ENCODE peak calls at places on chromosomes 13 and 19, in seven cellular contexts. One of them, this sample, is unnamed.

GRCh38 chr13:92463134-92463533 is 763.5 kb upstream of the GPC6 start:
- DNase-seq in adipocyte: no peak
- DNase-seq in K562: no peak
- DNase-seq in IMR-90: no peak
- DNase-seq in neuronal stem cell: no peak
- DNase-seq in PC-3: no peak
- DNase-seq in endodermal cell: no peak
- DNase-seq in this sample: no peak

GRCh38 chr13:46521921-46522691 is 30.9 kb upstream of the LRCH1 start:
- DNase-seq in adipocyte: no peak
- DNase-seq in K562: no peak
- DNase-seq in IMR-90: no peak
- DNase-seq in neuronal stem cell: no peak
- DNase-seq in PC-3: no peak
- DNase-seq in endodermal cell: no peak
- DNase-seq in this sample: no peak

GRCh38 chr13:64579331-64579730 is 2650.8 kb downstream of the PCDH9 start:
- DNase-seq in adipocyte: no peak
- DNase-seq in K562: no peak
- DNase-seq in IMR-90: no peak
- DNase-seq in neuronal stem cell: no peak
- DNase-seq in PC-3: no peak
- DNase-seq in endodermal cell: no peak
- DNase-seq in this sample: no peak

GRCh38 chr19:43774103-43774939 is 6.5 kb downstream of the KCNN4 start:
- DNase-seq in adipocyte: no peak
- DNase-seq in K562: peak; percentile 96
- DNase-seq in IMR-90: peak; percentile 58
- DNase-seq in neuronal stem cell: peak; percentile 57
- DNase-seq in PC-3: no peak
- DNase-seq in endodermal cell: peak; percentile 94
- DNase-seq in this sample: peak; percentile 85

GRCh38 chr13:44437356-44438233 is 64.0 kb downstream of the SERP2 start:
- DNase-seq in adipocyte: peak; percentile 85
- DNase-seq in K562: no peak
- DNase-seq in IMR-90: peak; percentile 63
- DNase-seq in neuronal stem cell: peak; percentile 36
- DNase-seq in PC-3: peak; percentile 75
- DNase-seq in endodermal cell: peak; percentile 20
- DNase-seq in this sample: peak; percentile 47

GRCh38 chr19:55225415-55225958 is 3.1 kb downstream of the TMEM86B start:
- DNase-seq in adipocyte: no peak
- DNase-seq in K562: no peak
- DNase-seq in IMR-90: no peak
- DNase-seq in neuronal stem cell: no peak
- DNase-seq in PC-3: no peak
- DNase-seq in endodermal cell: no peak
- DNase-seq in this sample: no peak

GRCh38 chr13:33761744-33762143 is 56.2 kb upstream of the RFC3 start:
- DNase-seq in adipocyte: peak; percentile 27
- DNase-seq in K562: no peak
- DNase-seq in IMR-90: no peak
- DNase-seq in neuronal stem cell: no peak
- DNase-seq in PC-3: peak; percentile 41
- DNase-seq in endodermal cell: peak; percentile 46
- DNase-seq in this sample: peak; percentile 26

GRCh38 chr13:80753951-80754350 is 413.0 kb upstream of the SPRY2 start:
- DNase-seq in adipocyte: no peak
- DNase-seq in K562: no peak
- DNase-seq in IMR-90: no peak
- DNase-seq in neuronal stem cell: no peak
- DNase-seq in PC-3: no peak
- DNase-seq in endodermal cell: no peak
- DNase-seq in this sample: no peak

GRCh38 chr13:106151056-106151699 is 384.3 kb downstream of the EFNB2 start:
- DNase-seq in adipocyte: peak; percentile 81
- DNase-seq in K562: no peak
- DNase-seq in IMR-90: peak; percentile 84
- DNase-seq in neuronal stem cell: peak; percentile 48
- DNase-seq in PC-3: peak; percentile 93
- DNase-seq in endodermal cell: no peak
- DNase-seq in this sample: peak; percentile 63

GRCh38 chr13:107099661-107100060 is 531.7 kb upstream of the ARGLU1 start:
- DNase-seq in adipocyte: peak; percentile 69
- DNase-seq in K562: no peak
- DNase-seq in IMR-90: peak; percentile 93
- DNase-seq in neuronal stem cell: no peak
- DNase-seq in PC-3: peak; percentile 28
- DNase-seq in endodermal cell: no peak
- DNase-seq in this sample: no peak

GRCh38 chr19:15556634-15557181 is 48.4 kb downstream of the CYP4F22 start:
- DNase-seq in adipocyte: no peak
- DNase-seq in K562: no peak
- DNase-seq in IMR-90: no peak
- DNase-seq in neuronal stem cell: no peak
- DNase-seq in PC-3: no peak
- DNase-seq in endodermal cell: no peak
- DNase-seq in this sample: no peak

GRCh38 chr19:1249298-1249989 is 1.1 kb downstream of the MIDN start:
- DNase-seq in adipocyte: peak; percentile 98
- DNase-seq in K562: peak; percentile 71
- DNase-seq in IMR-90: peak; percentile 96
- DNase-seq in neuronal stem cell: peak; percentile 97
- DNase-seq in PC-3: peak; percentile 88
- DNase-seq in endodermal cell: peak; percentile 97
- DNase-seq in this sample: peak; percentile 99

GRCh38 chr19:1249990-1250298 is 1.6 kb downstream of the MIDN start:
- DNase-seq in adipocyte: no peak
- DNase-seq in K562: no peak
- DNase-seq in IMR-90: no peak
- DNase-seq in neuronal stem cell: no peak
- DNase-seq in PC-3: no peak
- DNase-seq in endodermal cell: no peak
- DNase-seq in this sample: no peak

GRCh38 chr19:1248454-1249297 is at the start of gene MIDN:
- DNase-seq in adipocyte: peak; percentile 92
- DNase-seq in K562: peak; percentile 64
- DNase-seq in IMR-90: peak; percentile 86
- DNase-seq in neuronal stem cell: no peak
- DNase-seq in PC-3: peak; percentile 78
- DNase-seq in endodermal cell: peak; percentile 95
- DNase-seq in this sample: peak; percentile 90

GRCh38 chr19:1245884-1246816 is 2.2 kb upstream of the MIDN start:
- DNase-seq in adipocyte: no peak
- DNase-seq in K562: no peak
- DNase-seq in IMR-90: no peak
- DNase-seq in neuronal stem cell: no peak
- DNase-seq in PC-3: no peak
- DNase-seq in endodermal cell: peak; percentile 68
- DNase-seq in this sample: peak; percentile 42

GRCh38 chr19:1247747-1248453 is 483 bp upstream of the MIDN start:
- DNase-seq in adipocyte: peak; percentile 75
- DNase-seq in K562: no peak
- DNase-seq in IMR-90: peak; percentile 70
- DNase-seq in neuronal stem cell: no peak
- DNase-seq in PC-3: peak; percentile 65
- DNase-seq in endodermal cell: peak; percentile 87
- DNase-seq in this sample: peak; percentile 69
- H3K9ac ChIP-seq in adipocyte: peak overlapping the region; percentile 80
- H3K9ac ChIP-seq in K562: peak overlapping the region; percentile 79
- H3K9ac ChIP-seq in IMR-90: peak overlapping the region; percentile 59
- H3K9ac ChIP-seq in neuronal stem cell: peak overlapping the region; percentile 64
- H3K9ac ChIP-seq in PC-3: peak overlapping the region; percentile 86
- H3K9ac ChIP-seq in endodermal cell: peak overlapping the region; percentile 38
- H3K9ac ChIP-seq in this sample: no peak overlapping the region

GRCh38 chr19:3605361-3605760 is 1.3 kb downstream of the TBXA2R start:
- DNase-seq in adipocyte: no peak
- DNase-seq in K562: no peak
- DNase-seq in IMR-90: no peak
- DNase-seq in neuronal stem cell: no peak
- DNase-seq in PC-3: no peak
- DNase-seq in endodermal cell: peak; percentile 29
- DNase-seq in this sample: no peak
- H3K9ac ChIP-seq in adipocyte: no peak overlapping the region
- H3K9ac ChIP-seq in K562: peak overlapping the region; percentile 80
- H3K9ac ChIP-seq in IMR-90: no peak overlapping the region
- H3K9ac ChIP-seq in neuronal stem cell: no peak overlapping the region
- H3K9ac ChIP-seq in PC-3: no peak overlapping the region
- H3K9ac ChIP-seq in endodermal cell: no peak overlapping the region
- H3K9ac ChIP-seq in this sample: no peak overlapping the region

GRCh38 chr13:77698211-77699058 is 948 bp downstream of the SLAIN1 start:
- DNase-seq in adipocyte: peak; percentile 9
- DNase-seq in K562: peak; percentile 6
- DNase-seq in IMR-90: no peak
- DNase-seq in neuronal stem cell: peak; percentile 36
- DNase-seq in PC-3: peak; percentile 24
- DNase-seq in endodermal cell: peak; percentile 84
- DNase-seq in this sample: peak; percentile 73
- H3K9ac ChIP-seq in adipocyte: no peak overlapping the region
- H3K9ac ChIP-seq in K562: no peak overlapping the region
- H3K9ac ChIP-seq in IMR-90: no peak overlapping the region
- H3K9ac ChIP-seq in neuronal stem cell: peak overlapping the region; percentile 78
- H3K9ac ChIP-seq in PC-3: no peak overlapping the region
- H3K9ac ChIP-seq in endodermal cell: peak overlapping the region; percentile 26
- H3K9ac ChIP-seq in this sample: peak overlapping the region; percentile 17

GRCh38 chr19:10726268-10726667 is 8.4 kb downstream of the DNM2 start:
- DNase-seq in adipocyte: no peak
- DNase-seq in K562: no peak
- DNase-seq in IMR-90: no peak
- DNase-seq in neuronal stem cell: no peak
- DNase-seq in PC-3: no peak
- DNase-seq in endodermal cell: no peak
- DNase-seq in this sample: no peak
- H3K9ac ChIP-seq in adipocyte: no peak overlapping the region
- H3K9ac ChIP-seq in K562: no peak overlapping the region
- H3K9ac ChIP-seq in IMR-90: no peak overlapping the region
- H3K9ac ChIP-seq in neuronal stem cell: no peak overlapping the region
- H3K9ac ChIP-seq in PC-3: no peak overlapping the region
- H3K9ac ChIP-seq in endodermal cell: no peak overlapping the region
- H3K9ac ChIP-seq in this sample: no peak overlapping the region

DNA sequence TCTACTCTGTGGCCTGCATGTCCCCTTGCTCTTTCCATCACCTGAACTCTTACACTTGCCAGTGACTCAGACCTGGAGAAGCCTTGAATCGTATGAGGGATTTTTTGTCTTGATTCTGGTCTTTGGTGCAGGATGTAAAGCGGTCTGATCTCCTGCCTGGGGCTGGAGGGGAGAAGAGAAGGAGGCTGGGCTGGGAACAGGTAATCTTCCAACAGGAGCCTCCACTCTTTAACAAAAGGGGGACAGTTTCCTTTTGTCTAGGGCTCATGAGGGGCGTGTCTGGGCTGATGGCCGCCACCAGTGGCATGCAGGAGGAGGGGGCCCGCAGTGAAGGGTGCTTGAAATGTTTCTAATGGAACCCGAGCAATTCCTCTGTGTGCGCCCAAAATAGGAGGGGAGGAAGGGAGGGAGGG is 24.7 kb downstream of the NFIX start:
- DNase-seq in adipocyte: no peak
- DNase-seq in K562: no peak
- DNase-seq in IMR-90: peak; percentile 34
- DNase-seq in neuronal stem cell: no peak
- DNase-seq in PC-3: peak; percentile 51
- DNase-seq in endodermal cell: peak; percentile 81
- DNase-seq in this sample: peak; percentile 80
- H3K9ac ChIP-seq in adipocyte: peak overlapping the region; percentile 97
- H3K9ac ChIP-seq in K562: peak overlapping the region; percentile 21
- H3K9ac ChIP-seq in IMR-90: no peak overlapping the region
- H3K9ac ChIP-seq in neuronal stem cell: no peak overlapping the region
- H3K9ac ChIP-seq in PC-3: no peak overlapping the region
- H3K9ac ChIP-seq in endodermal cell: no peak overlapping the region
- H3K9ac ChIP-seq in this sample: no peak overlapping the region

GRCh38 chr13:60922526-60923231 is 493.0 kb downstream of the PCDH20 start:
- DNase-seq in adipocyte: no peak
- DNase-seq in K562: no peak
- DNase-seq in IMR-90: no peak
- DNase-seq in neuronal stem cell: no peak
- DNase-seq in PC-3: no peak
- DNase-seq in endodermal cell: no peak
- DNase-seq in this sample: no peak
- H3K9ac ChIP-seq in adipocyte: no peak overlapping the region
- H3K9ac ChIP-seq in K562: no peak overlapping the region
- H3K9ac ChIP-seq in IMR-90: no peak overlapping the region
- H3K9ac ChIP-seq in neuronal stem cell: no peak overlapping the region
- H3K9ac ChIP-seq in PC-3: no peak overlapping the region
- H3K9ac ChIP-seq in endodermal cell: no peak overlapping the region
- H3K9ac ChIP-seq in this sample: no peak overlapping the region

GRCh38 chr19:11710313-11710712 is 28.4 kb downstream of the ZNF823 start:
- DNase-seq in adipocyte: no peak
- DNase-seq in K562: no peak
- DNase-seq in IMR-90: no peak
- DNase-seq in neuronal stem cell: no peak
- DNase-seq in PC-3: no peak
- DNase-seq in endodermal cell: no peak
- DNase-seq in this sample: no peak
- H3K9ac ChIP-seq in adipocyte: no peak overlapping the region
- H3K9ac ChIP-seq in K562: peak overlapping the region; percentile 85
- H3K9ac ChIP-seq in IMR-90: no peak overlapping the region
- H3K9ac ChIP-seq in neuronal stem cell: no peak overlapping the region
- H3K9ac ChIP-seq in PC-3: no peak overlapping the region
- H3K9ac ChIP-seq in endodermal cell: no peak overlapping the region
- H3K9ac ChIP-seq in this sample: no peak overlapping the region

GRCh38 chr19:47225746-47226425 is 5.1 kb downstream of the BBC3 start:
- DNase-seq in adipocyte: peak; percentile 97
- DNase-seq in K562: peak; percentile 92
- DNase-seq in IMR-90: peak; percentile 84
- DNase-seq in neuronal stem cell: peak; percentile 87
- DNase-seq in PC-3: peak; percentile 81
- DNase-seq in endodermal cell: peak; percentile 96
- DNase-seq in this sample: peak; percentile 96
- H3K9ac ChIP-seq in adipocyte: peak overlapping the region; percentile 90
- H3K9ac ChIP-seq in K562: peak overlapping the region; percentile 99
- H3K9ac ChIP-seq in IMR-90: peak overlapping the region; percentile 60
- H3K9ac ChIP-seq in neuronal stem cell: peak overlapping the region; percentile 97
- H3K9ac ChIP-seq in PC-3: peak overlapping the region; percentile 56
- H3K9ac ChIP-seq in endodermal cell: peak overlapping the region; percentile 62
- H3K9ac ChIP-seq in this sample: peak overlapping the region; percentile 39

DNA sequence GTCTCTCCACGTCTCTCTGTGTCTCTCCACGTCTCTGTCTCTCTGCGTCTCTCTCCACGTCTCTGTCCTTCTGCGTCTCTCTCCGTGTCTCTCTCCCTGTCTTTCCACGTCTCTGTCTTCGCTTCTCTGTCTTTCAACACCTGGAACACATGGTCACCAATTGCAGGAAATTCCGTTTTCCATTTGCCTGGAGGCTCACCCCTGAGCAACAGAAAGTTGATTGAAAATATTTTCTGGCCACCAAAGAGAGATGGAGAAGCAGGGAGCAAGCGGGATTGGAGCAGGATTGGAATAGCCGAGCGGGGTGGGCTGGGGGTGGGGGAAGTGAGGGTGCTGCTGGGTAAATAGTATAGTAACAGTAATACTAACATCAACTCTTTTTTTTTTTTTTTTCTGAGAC is 1.7 kb downstream of the KANK2 start:
- DNase-seq in adipocyte: no peak
- DNase-seq in K562: no peak
- DNase-seq in IMR-90: no peak
- DNase-seq in neuronal stem cell: no peak
- DNase-seq in PC-3: no peak
- DNase-seq in endodermal cell: no peak
- DNase-seq in this sample: no peak
- H3K9ac ChIP-seq in adipocyte: peak overlapping the region; percentile 85
- H3K9ac ChIP-seq in K562: peak overlapping the region; percentile 79
- H3K9ac ChIP-seq in IMR-90: peak overlapping the region; percentile 94
- H3K9ac ChIP-seq in neuronal stem cell: no peak overlapping the region
- H3K9ac ChIP-seq in PC-3: no peak overlapping the region
- H3K9ac ChIP-seq in endodermal cell: no peak overlapping the region
- H3K9ac ChIP-seq in this sample: no peak overlapping the region

This sample was measured in neural progenitor cell.